ENCODE peak calls at places on chromosomes 3 and 15, in five cellular contexts. G, R, V, J and E are unnamed samples.

GRCh38 chr15:66503780-66504562 is 684 bp downstream of the RPL4 start:
- DNase-seq in J (no peak), V (no peak), G (no peak), R (no peak), E (no peak)

GRCh38 chr3:185988080-185988815 is 50.4 kb upstream of the TRA2B start:
- DNase-seq in V (no peak), J (no peak), R (no peak), G (no peak), E (no peak)

GRCh38 chr3:38313685-38314084 is 31.6 kb downstream of the SLC22A14 start:
- DNase-seq in V (no peak), R (no peak), J (no peak), G (no peak), E (no peak)

GRCh38 chr3:34020761-34021635 is 222.6 kb downstream of the PDCD6IP start:
- DNase-seq in R (no peak), G (no peak), V (no peak), J (no peak), E (no peak)

GRCh38 chr3:115836944-115837343 is 213.6 kb downstream of the GAP43 start:
- DNase-seq in V (no peak), J (no peak), R (no peak), G (peak), E (no peak)

GRCh38 chr3:117355566-117355965 is 646.0 kb downstream of the TUSC7 start:
- DNase-seq in R (no peak), J (peak), G (peak), V (peak), E (no peak)

GRCh38 chr3:11445883-11446282 is 173.7 kb downstream of the ATG7 start:
- DNase-seq in R (no peak), G (no peak), J (no peak), V (no peak), E (no peak)

GRCh38 chr15:75049392-75049791 is 26.0 kb downstream of the PPCDC start:
- DNase-seq in R (peak), G (no peak), J (peak), V (peak), E (peak)

GRCh38 chr3:89335693-89336092 is 228.3 kb downstream of the EPHA3 start:
- DNase-seq in G (no peak), R (no peak), V (no peak), J (no peak), E (no peak)

GRCh38 chr3:42442640-42443039 is 32.2 kb upstream of the LYZL4 start:
- DNase-seq in R (no peak), J (no peak), V (no peak), G (no peak), E (no peak)

GRCh38 chr15:67097893-67098740 is 32.7 kb downstream of the SMAD3 start:
- DNase-seq in J (no peak), G (no peak), R (peak), V (no peak), E (no peak)

GRCh38 chr3:134315286-134316106 is 58.8 kb downstream of the AMOTL2 start:
- DNase-seq in G (no peak), J (no peak), R (peak), V (no peak), E (peak)

GRCh38 chr3:194983121-194983520 is 287.8 kb downstream of the XXYLT1 start:
- DNase-seq in J (no peak), V (no peak), R (no peak), G (no peak), E (no peak)

GRCh38 chr3:172317984-172318383 is 130.3 kb downstream of the GHSR start:
- DNase-seq in R (no peak), J (peak), V (no peak), G (peak), E (no peak)

GRCh38 chr3:185807455-185808068 is 17.3 kb downstream of the IGF2BP2 start:
- DNase-seq in J (no peak), V (no peak), G (no peak), R (no peak), E (no peak)

GRCh38 chr15:39242345-39242744 is 338.5 kb upstream of the THBS1 start:
- DNase-seq in R (no peak), J (no peak), V (no peak), G (peak), E (no peak)